ENCODE peak calls at places on chromosomes 4 and X, in seven cellular contexts. F is foreskin fibroblast, N is H9, B is SK-N-SH, U is A549, R is tibial artery, Q is spleen. X is an unnamed sample.

GRCh38 chr4:128427832-128428366 is 140.3 kb upstream of the PGRMC2 start:
- DNase-seq in F (peak), N (no peak), B (peak), U (peak), R (no peak), Q (peak), X (no peak)

GRCh38 chr4:25446611-25447010 is 69.5 kb downstream of the ANAPC4 start:
- DNase-seq in F (no peak), N (no peak), B (no peak), U (no peak), R (no peak), Q (no peak), X (no peak)

GRCh38 chr4:153402366-153402765 is 57.9 kb downstream of the MND1 start:
- DNase-seq in F (no peak), N (no peak), B (no peak), U (no peak), R (no peak), Q (no peak), X (no peak)

GRCh38 chrX:100642296-100642695 is 1.7 kb upstream of the SRPX2 start:
- DNase-seq in F (no peak), N (no peak), B (no peak), U (no peak), R (no peak), Q (no peak), X (no peak)

GRCh38 chr4:27714073-27714472 is 853.4 kb downstream of the STIM2 start:
- DNase-seq in F (no peak), N (no peak), B (no peak), U (no peak), R (no peak), Q (no peak), X (no peak)

GRCh38 chrX:7706032-7706431 is 136.9 kb upstream of the VCX start:
- DNase-seq in F (peak), N (no peak), B (no peak), U (no peak), R (no peak), Q (no peak), X (no peak)

GRCh38 chrX:71998836-71999509 is 88.3 kb downstream of the NHSL2 start:
- DNase-seq in F (peak), N (peak), B (peak), U (peak), R (peak), Q (no peak), X (no peak)

GRCh38 chrX:16368696-16369095 is 201.4 kb downstream of the MAGEB17 start:
- DNase-seq in F (no peak), N (no peak), B (no peak), U (no peak), R (no peak), Q (no peak), X (no peak)

GRCh38 chr4:177339794-177340374 is 30.2 kb downstream of the NEIL3 start:
- DNase-seq in F (peak), N (no peak), B (peak), U (peak), R (no peak), Q (no peak), X (no peak)

GRCh38 chrX:37701588-37701987 is 16.0 kb downstream of the XK start:
- DNase-seq in F (no peak), N (peak), B (no peak), U (no peak), R (no peak), Q (no peak), X (no peak)

GRCh38 chr4:156972370-156972980 is 876 bp upstream of the PDGFC start:
- DNase-seq in F (peak), N (no peak), B (no peak), U (no peak), R (no peak), Q (no peak), X (no peak)

GRCh38 chr4:57163530-57164459 is 53.6 kb upstream of the IGFBP7 start:
- DNase-seq in F (peak), N (peak), B (peak), U (peak), R (peak), Q (peak), X (peak)

GRCh38 chrX:13064599-13065143 is 20.3 kb upstream of the FAM9C start:
- DNase-seq in F (peak), N (no peak), B (no peak), U (peak), R (peak), Q (no peak), X (no peak)

GRCh38 chr4:111027526-111027925 is 404.6 kb upstream of the PITX2 start:
- DNase-seq in F (peak), N (no peak), B (no peak), U (no peak), R (no peak), Q (no peak), X (no peak)

GRCh38 chr4:151948351-151949016 is 187.7 kb upstream of the GATB start:
- DNase-seq in F (peak), N (no peak), B (no peak), U (no peak), R (no peak), Q (no peak), X (no peak)

GRCh38 chrX:118566359-118566758 is 70.7 kb downstream of the DOCK11 start:
- DNase-seq in F (peak), N (no peak), B (no peak), U (no peak), R (no peak), Q (no peak), X (no peak)

GRCh38 chr4:161252520-161253141 is 911.2 kb downstream of the FSTL5 start:
- DNase-seq in F (peak), N (no peak), B (no peak), U (peak), R (no peak), Q (no peak), X (no peak)

DNA sequence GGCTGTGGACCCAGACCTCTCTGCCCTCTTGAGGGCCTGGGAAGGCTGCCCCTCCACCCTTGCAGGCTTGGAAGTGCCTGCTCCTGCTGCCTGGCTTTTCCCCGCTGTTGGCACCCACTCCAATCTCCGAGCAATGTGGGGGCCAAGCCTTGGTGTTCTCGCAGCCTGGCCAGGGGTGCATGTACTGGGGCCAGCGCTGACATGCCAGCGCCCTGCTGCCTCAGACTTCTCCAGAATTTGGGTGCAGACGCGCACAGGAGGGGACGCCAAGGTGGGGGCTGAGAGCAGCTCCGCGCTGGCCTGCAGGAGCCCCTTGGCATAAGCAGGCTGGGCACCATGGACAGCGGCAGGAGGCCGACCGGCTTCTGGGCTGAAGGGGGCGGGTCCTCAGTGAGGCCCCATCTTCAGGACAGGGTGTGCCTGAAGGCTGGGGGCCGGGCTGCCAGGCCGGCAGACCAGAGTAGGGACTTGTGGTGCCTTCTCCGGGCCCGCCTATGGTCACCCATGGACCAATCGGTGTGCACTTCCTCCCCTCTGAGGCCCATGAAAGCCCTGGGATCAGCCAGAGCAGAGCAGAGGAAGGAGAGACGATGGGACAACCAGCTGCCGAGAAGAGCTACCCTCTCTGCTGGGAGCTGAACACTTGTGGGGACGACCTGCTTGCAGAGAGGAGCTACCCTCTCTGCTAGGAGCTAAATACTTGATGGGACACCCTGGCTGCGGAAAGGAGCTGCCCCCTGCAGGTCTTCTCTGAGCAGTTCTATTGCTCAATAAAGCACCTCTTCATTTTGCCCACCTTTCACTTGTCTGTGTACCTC is 118.3 kb downstream of the DNAAF6 start:
- DNase-seq in F (peak), N (peak), B (peak), U (peak), R (peak), Q (peak), X (peak)
- TF ChIP-seq CTCF in F (no peak), N (peak), B (peak), U (peak), R (no peak), Q (no peak), X (no peak)

GRCh38 chr4:105715692-105716278 is 7.2 kb downstream of the GSTCD start:
- DNase-seq in F (peak), N (no peak), B (peak), U (peak), R (no peak), Q (no peak), X (no peak)
- TF ChIP-seq CTCF in F (peak), N (no peak), B (peak), U (peak), R (peak), Q (peak), X (peak)

DNA sequence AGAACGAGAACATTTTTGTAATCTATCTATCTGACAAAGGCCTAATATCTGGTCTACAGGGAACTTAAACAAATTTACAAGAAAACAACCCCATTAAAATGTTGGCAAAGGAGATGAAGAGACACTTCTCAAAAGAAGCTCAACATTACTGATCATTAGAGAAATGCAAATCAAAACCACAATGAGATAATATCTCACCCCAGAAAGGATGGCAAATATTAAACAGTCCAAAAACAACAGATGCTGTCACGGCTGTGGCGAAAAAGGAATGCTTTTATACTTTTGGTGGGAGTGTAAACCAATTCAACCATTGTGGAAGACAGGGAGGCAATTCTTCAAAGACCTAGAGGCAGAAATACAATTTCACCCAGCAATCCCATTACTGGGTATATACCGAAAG is 2284.8 kb downstream of the ARAP2 start:
- DNase-seq in F (peak), N (no peak), B (no peak), U (no peak), R (no peak), Q (no peak), X (no peak)
- TF ChIP-seq CTCF in F (no peak), N (no peak), B (no peak), U (no peak), R (no peak), Q (no peak), X (no peak)

GRCh38 chr4:6885953-6886557 is 23.6 kb upstream of the TBC1D14 start:
- DNase-seq in F (peak), N (no peak), B (no peak), U (no peak), R (peak), Q (peak), X (no peak)
- TF ChIP-seq CTCF in F (peak), N (peak), B (no peak), U (peak), R (no peak), Q (peak), X (no peak)

DNA sequence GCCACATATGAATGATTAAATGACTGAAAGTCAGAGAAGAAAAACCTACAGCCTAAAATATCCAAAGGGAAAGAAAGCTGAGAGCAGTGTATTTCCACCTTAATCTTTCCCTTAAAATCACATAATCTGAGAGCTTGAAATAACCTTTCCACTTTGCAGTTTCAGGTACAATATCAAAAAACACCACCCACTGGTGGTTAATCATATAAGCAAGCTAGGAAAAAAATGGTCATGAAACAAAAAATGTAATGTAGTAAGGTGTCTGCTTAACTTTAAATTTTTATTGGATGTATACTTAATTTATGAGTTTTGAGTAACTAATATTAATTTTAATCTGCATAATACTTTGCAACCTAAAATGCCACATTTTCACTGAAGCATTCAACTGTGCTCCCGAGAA is 3.2 kb downstream of the PRDM5 start:
- DNase-seq in F (no peak), N (no peak), B (no peak), U (no peak), R (no peak), Q (no peak), X (no peak)
- TF ChIP-seq CTCF in F (peak), N (no peak), B (peak), U (peak), R (no peak), Q (no peak), X (peak)

X was measured in glutamatergic neuron.